ENCODE peak calls at places on chromosomes 12 and 14, in eight cellular contexts. C is brain microvascular endothelial cell; D is IMR-90; F is body of pancreas; P is H1; G is AG09309; H is CD8-positive, alpha-beta T cell; M is suprapubic skin. V is an unnamed sample.

GRCh38 chr12:9348906-9349518 is 140.8 kb upstream of the PZP start:
- DNase-seq in G (no peak), F (no peak), P (no peak), C (no peak), D (no peak), H (no peak), M (no peak), V (no peak)

GRCh38 chr12:88334271-88334670 is 192.2 kb downstream of the TMTC3 start:
- DNase-seq in P (peak; percentile 3), F (peak; percentile 26), G (no peak), D (peak; percentile 63), H (no peak), C (peak; percentile 50), M (no peak), V (no peak)

GRCh38 chr12:13976880-13977279 is 4.5 kb downstream of the GRIN2B start:
- DNase-seq in F (no peak), H (no peak), G (no peak), M (no peak), D (no peak), P (no peak), C (no peak), V (no peak)

GRCh38 chr12:39958377-39958776 is 147.5 kb downstream of the SLC2A13 start:
- DNase-seq in G (no peak), H (no peak), C (no peak), M (no peak), F (no peak), P (no peak), D (no peak), V (no peak)

GRCh38 chr12:93751864-93752610 is 74.9 kb downstream of the CRADD start:
- DNase-seq in H (no peak), P (no peak), F (no peak), D (peak; percentile 97), M (no peak), G (peak; percentile 95), C (peak; percentile 47), V (peak; percentile 33)

GRCh38 chr12:82040987-82041743 is 282.0 kb upstream of the PPFIA2 start:
- DNase-seq in F (no peak), G (no peak), P (no peak), M (no peak), C (no peak), H (no peak), D (no peak), V (no peak)

GRCh38 chr12:9786726-9787339 is 26.1 kb upstream of the CD69 start:
- DNase-seq in C (no peak), H (no peak), F (no peak), G (no peak), P (no peak), D (no peak), M (no peak), V (no peak)

GRCh38 chr12:50246873-50247612 is 36.3 kb downstream of the LIMA1 start:
- DNase-seq in D (peak; percentile 99), C (peak; percentile 95), M (no peak), F (peak; percentile 89), P (no peak), G (peak; percentile 93), H (no peak), V (peak; percentile 98)

GRCh38 chr12:27511031-27511722 is 12.8 kb upstream of the PPFIBP1 start:
- DNase-seq in P (no peak), M (no peak), H (no peak), G (no peak), F (no peak), C (no peak), D (peak; percentile 72), V (no peak)

GRCh38 chr12:128267651-128268347 is 829 bp downstream of the TMEM132C start:
- DNase-seq in G (no peak), P (no peak), C (no peak), M (no peak), F (no peak), D (no peak), H (no peak), V (no peak)

GRCh38 chr12:20463920-20464524 is 95.7 kb downstream of the PDE3A start:
- DNase-seq in C (no peak), F (no peak), P (no peak), M (no peak), D (peak; percentile 16), G (no peak), H (no peak), V (no peak)

DNA sequence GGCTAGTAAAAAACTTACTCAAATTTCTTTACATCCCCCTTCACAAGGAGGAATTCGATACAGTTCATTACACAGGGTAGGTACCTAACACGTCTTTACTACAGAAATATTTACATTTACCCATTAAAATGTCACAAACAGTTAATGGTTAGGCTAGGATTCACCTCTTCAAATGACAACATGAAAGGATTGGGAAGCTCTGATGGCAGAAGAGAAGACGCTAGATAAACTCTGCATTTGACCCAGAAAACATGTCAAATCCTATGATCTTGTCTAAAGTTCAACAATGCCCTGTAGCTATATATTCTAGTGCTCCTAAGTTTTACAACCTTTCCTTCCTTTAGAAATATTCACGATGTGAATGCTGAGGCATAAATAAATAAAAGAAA is 64.8 kb downstream of the DENND5B start:
- DNase-seq in H (no peak), D (no peak), F (no peak), G (no peak), M (no peak), P (no peak), C (no peak), V (no peak)
- H3K4me3 ChIP-seq in H (no peak overlapping the region), D (no peak overlapping the region), F (no peak overlapping the region), G (no peak overlapping the region), M (no peak overlapping the region), P (no peak overlapping the region), C (no peak overlapping the region), V (no peak overlapping the region)

GRCh38 chr14:50343424-50343823 is 31.3 kb downstream of the DMAC2L start:
- DNase-seq in F (no peak), C (no peak), D (no peak), G (no peak), P (no peak), H (no peak), M (no peak), V (no peak)

GRCh38 chr14:50344116-50344775 is 32.1 kb downstream of the DMAC2L start:
- DNase-seq in H (peak; percentile 48), M (no peak), F (no peak), D (peak; percentile 63), P (no peak), C (no peak), G (no peak), V (no peak)

GRCh38 chr14:50340945-50341344 is 28.8 kb downstream of the DMAC2L start:
- DNase-seq in G (no peak), M (no peak), C (no peak), P (no peak), D (no peak), F (no peak), H (no peak), V (no peak)

GRCh38 chr14:50340045-50340444 is 27.9 kb downstream of the DMAC2L start:
- DNase-seq in G (no peak), H (no peak), D (no peak), M (no peak), P (no peak), C (no peak), F (no peak), V (no peak)

DNA sequence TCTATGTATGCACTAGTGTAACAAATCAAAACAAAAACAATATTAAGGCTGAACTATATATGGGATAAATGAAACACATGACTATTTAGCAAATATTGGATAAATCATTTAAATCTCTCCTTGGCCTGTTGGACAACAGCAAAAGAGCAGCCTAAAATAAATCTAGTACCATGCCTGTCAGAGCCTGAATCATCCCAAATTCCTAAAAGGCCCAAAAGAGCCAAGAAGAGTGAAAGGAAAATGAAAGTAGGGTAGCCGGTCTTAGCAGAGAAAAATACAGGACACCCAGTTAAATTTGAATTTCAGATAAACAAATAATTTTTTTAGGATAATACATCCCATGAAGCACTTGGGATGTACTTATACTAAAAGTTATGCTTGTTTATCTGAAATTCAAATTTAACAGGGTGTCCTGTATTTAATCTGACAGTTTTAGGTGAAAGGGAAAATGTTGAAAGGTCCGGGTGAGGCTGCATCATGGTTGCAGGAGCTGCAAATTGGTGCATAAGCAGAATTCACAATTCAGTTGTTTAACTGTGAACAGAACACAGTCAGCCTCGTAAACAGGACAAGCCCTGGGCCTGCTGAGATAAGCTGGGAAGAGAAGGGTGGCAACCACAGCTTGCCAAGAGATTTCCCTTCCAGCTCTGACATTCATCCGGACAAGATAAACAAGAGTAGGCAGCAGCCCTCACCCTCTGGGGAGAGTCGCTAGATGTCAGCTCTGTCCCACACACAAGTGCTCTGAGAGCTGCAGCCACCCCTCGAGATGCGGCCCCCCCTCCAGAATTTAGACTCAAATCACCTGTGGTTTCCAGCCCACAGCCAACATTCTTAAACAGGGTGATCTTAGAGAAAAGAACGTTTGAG is 30.3 kb downstream of the DMAC2L start:
- DNase-seq in F (peak; percentile 48), C (peak; percentile 69), M (peak; percentile 82), H (peak; percentile 54), P (no peak), G (peak; percentile 59), D (peak; percentile 71), V (no peak)
- TF ChIP-seq CTCF in F (peak; percentile 28), C (peak; percentile 60), M (no peak), H (no peak), P (peak; percentile 35), G (peak; percentile 64), D (peak; percentile 52), V (peak; percentile 59)

GRCh38 chr12:123089125-123089524 is 61.8 kb downstream of the PITPNM2 start:
- DNase-seq in P (no peak), H (no peak), D (no peak), G (no peak), C (no peak), M (no peak), F (no peak), V (no peak)

GRCh38 chr12:123085730-123086487 is 65.0 kb downstream of the PITPNM2 start:
- DNase-seq in H (no peak), G (no peak), M (no peak), P (no peak), C (no peak), D (peak; percentile 32), F (peak; percentile 59), V (no peak)

GRCh38 chr12:123083661-123084571 is 67.0 kb downstream of the PITPNM2 start:
- DNase-seq in F (no peak), P (no peak), C (no peak), H (no peak), G (no peak), M (no peak), D (no peak), V (no peak)

GRCh38 chr12:123089631-123090353 is 61.1 kb downstream of the PITPNM2 start:
- DNase-seq in G (peak; percentile 96), F (no peak), P (no peak), M (no peak), H (no peak), D (peak; percentile 99), C (peak; percentile 96), V (peak; percentile 96)

DNA sequence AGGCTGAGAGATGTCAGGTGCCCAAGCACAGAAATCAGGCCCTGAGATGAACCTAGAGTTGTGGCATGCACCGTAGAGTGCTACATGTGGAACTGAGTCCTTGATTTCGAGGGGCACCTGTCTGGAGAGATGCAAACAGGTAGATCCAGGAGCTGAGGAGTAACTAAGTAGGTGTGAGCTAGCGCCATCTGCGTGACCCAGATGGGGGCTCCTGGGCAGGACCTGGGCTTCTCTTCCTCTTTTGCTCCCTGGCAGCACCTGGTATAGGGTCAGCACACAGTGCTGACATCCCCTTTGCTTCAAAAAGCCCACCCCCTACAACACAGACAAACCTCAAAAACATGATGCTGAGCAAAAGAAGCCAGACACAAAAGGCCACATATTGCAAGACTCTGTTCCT is 65.8 kb downstream of the PITPNM2 start:
- DNase-seq in G (no peak), D (no peak), F (no peak), H (no peak), C (no peak), M (no peak), P (no peak), V (no peak)
- H3K4me3 ChIP-seq in G (no peak overlapping the region), D (no peak overlapping the region), F (no peak overlapping the region), H (no peak overlapping the region), C (no peak overlapping the region), M (no peak overlapping the region), P (no peak overlapping the region), V (no peak overlapping the region)

GRCh38 chr12:63319386-63319785 is 168.4 kb upstream of the AVPR1A start:
- DNase-seq in M (no peak), G (no peak), P (no peak), D (no peak), C (peak; percentile 56), F (no peak), H (no peak), V (peak; percentile 25)
- TF ChIP-seq CTCF in M (no peak), G (no peak), P (peak; percentile 32), D (no peak), C (peak; percentile 11), F (no peak), H (no peak), V (no peak)